ENCODE peak calls at places on chromosomes 2 and 18, in eight cellular contexts. One of them, this sample, is unnamed.

GRCh38 chr2:151357359-151357758 is at the start of gene TNFAIP6:
- DNase-seq in bronchial epithelial cell: peak
- DNase-seq in AG04450: peak
- DNase-seq in adrenal gland: no peak
- DNase-seq in lower lobe of right lung: no peak
- DNase-seq in endothelial cell: no peak
- DNase-seq in AG04449: peak
- DNase-seq in pancreas: no peak
- DNase-seq in this sample: no peak

GRCh38 chr2:188765522-188765921 is 208.7 kb upstream of the COL3A1 start:
- DNase-seq in bronchial epithelial cell: peak
- DNase-seq in AG04450: no peak
- DNase-seq in adrenal gland: no peak
- DNase-seq in lower lobe of right lung: no peak
- DNase-seq in endothelial cell: peak
- DNase-seq in AG04449: no peak
- DNase-seq in pancreas: no peak
- DNase-seq in this sample: peak

GRCh38 chr2:237060518-237061312 is 25.0 kb upstream of the COPS8 start:
- DNase-seq in bronchial epithelial cell: peak
- DNase-seq in AG04450: peak
- DNase-seq in adrenal gland: peak
- DNase-seq in lower lobe of right lung: no peak
- DNase-seq in endothelial cell: peak
- DNase-seq in AG04449: peak
- DNase-seq in pancreas: peak
- DNase-seq in this sample: peak

GRCh38 chr2:110888401-110888800 is 156.0 kb downstream of the ACOXL start:
- DNase-seq in bronchial epithelial cell: no peak
- DNase-seq in AG04450: no peak
- DNase-seq in adrenal gland: no peak
- DNase-seq in lower lobe of right lung: no peak
- DNase-seq in endothelial cell: no peak
- DNase-seq in AG04449: no peak
- DNase-seq in pancreas: no peak
- DNase-seq in this sample: no peak

GRCh38 chr2:37851428-37851827 is 73.7 kb upstream of the RMDN2 start:
- DNase-seq in bronchial epithelial cell: no peak
- DNase-seq in AG04450: no peak
- DNase-seq in adrenal gland: no peak
- DNase-seq in lower lobe of right lung: no peak
- DNase-seq in endothelial cell: no peak
- DNase-seq in AG04449: no peak
- DNase-seq in pancreas: no peak
- DNase-seq in this sample: no peak

GRCh38 chr2:210171309-210172218 is at the start of gene KANSL1L:
- DNase-seq in bronchial epithelial cell: peak
- DNase-seq in AG04450: peak
- DNase-seq in adrenal gland: peak
- DNase-seq in lower lobe of right lung: peak
- DNase-seq in endothelial cell: peak
- DNase-seq in AG04449: peak
- DNase-seq in pancreas: peak
- DNase-seq in this sample: peak

GRCh38 chr2:218301176-218301819 is 9.0 kb upstream of the TMBIM1 start:
- DNase-seq in bronchial epithelial cell: peak
- DNase-seq in AG04450: peak
- DNase-seq in adrenal gland: peak
- DNase-seq in lower lobe of right lung: peak
- DNase-seq in endothelial cell: peak
- DNase-seq in AG04449: no peak
- DNase-seq in pancreas: peak
- DNase-seq in this sample: peak

GRCh38 chr2:209476367-209477191 is 52.7 kb downstream of the MAP2 start:
- DNase-seq in bronchial epithelial cell: peak
- DNase-seq in AG04450: no peak
- DNase-seq in adrenal gland: no peak
- DNase-seq in lower lobe of right lung: no peak
- DNase-seq in endothelial cell: no peak
- DNase-seq in AG04449: no peak
- DNase-seq in pancreas: peak
- DNase-seq in this sample: no peak

GRCh38 chr18:7084766-7085080 is 32.9 kb downstream of the LAMA1 start:
- DNase-seq in bronchial epithelial cell: peak
- DNase-seq in AG04450: peak
- DNase-seq in adrenal gland: no peak
- DNase-seq in lower lobe of right lung: no peak
- DNase-seq in endothelial cell: no peak
- DNase-seq in AG04449: peak
- DNase-seq in pancreas: no peak
- DNase-seq in this sample: no peak

GRCh38 chr18:907880-908512 is 3.3 kb downstream of the ADCYAP1 start:
- DNase-seq in bronchial epithelial cell: no peak
- DNase-seq in AG04450: no peak
- DNase-seq in adrenal gland: no peak
- DNase-seq in lower lobe of right lung: peak
- DNase-seq in endothelial cell: peak
- DNase-seq in AG04449: no peak
- DNase-seq in pancreas: no peak
- DNase-seq in this sample: no peak

GRCh38 chr18:46158498-46158897 is 54.3 kb downstream of the HAUS1 start:
- DNase-seq in bronchial epithelial cell: peak
- DNase-seq in AG04450: no peak
- DNase-seq in adrenal gland: no peak
- DNase-seq in lower lobe of right lung: no peak
- DNase-seq in endothelial cell: no peak
- DNase-seq in AG04449: no peak
- DNase-seq in pancreas: no peak
- DNase-seq in this sample: no peak

GRCh38 chr2:23947350-23947749 is 7.1 kb downstream of the UBXN2A start:
- DNase-seq in bronchial epithelial cell: no peak
- DNase-seq in AG04450: no peak
- DNase-seq in adrenal gland: no peak
- DNase-seq in lower lobe of right lung: no peak
- DNase-seq in endothelial cell: no peak
- DNase-seq in AG04449: no peak
- DNase-seq in pancreas: no peak
- DNase-seq in this sample: no peak

GRCh38 chr18:55318864-55319516 is 269.0 kb downstream of the TCF4 start:
- DNase-seq in bronchial epithelial cell: no peak
- DNase-seq in AG04450: peak
- DNase-seq in adrenal gland: no peak
- DNase-seq in lower lobe of right lung: no peak
- DNase-seq in endothelial cell: no peak
- DNase-seq in AG04449: no peak
- DNase-seq in pancreas: no peak
- DNase-seq in this sample: no peak

GRCh38 chr18:55319517-55319905 is 268.5 kb downstream of the TCF4 start:
- DNase-seq in bronchial epithelial cell: no peak
- DNase-seq in AG04450: no peak
- DNase-seq in adrenal gland: no peak
- DNase-seq in lower lobe of right lung: no peak
- DNase-seq in endothelial cell: no peak
- DNase-seq in AG04449: no peak
- DNase-seq in pancreas: no peak
- DNase-seq in this sample: no peak

GRCh38 chr18:55316615-55317184 is 271.3 kb downstream of the TCF4 start:
- DNase-seq in bronchial epithelial cell: no peak
- DNase-seq in AG04450: no peak
- DNase-seq in adrenal gland: no peak
- DNase-seq in lower lobe of right lung: no peak
- DNase-seq in endothelial cell: no peak
- DNase-seq in AG04449: no peak
- DNase-seq in pancreas: no peak
- DNase-seq in this sample: no peak

GRCh38 chr18:55317832-55318231 is 270.2 kb downstream of the TCF4 start:
- DNase-seq in bronchial epithelial cell: no peak
- DNase-seq in AG04450: no peak
- DNase-seq in adrenal gland: no peak
- DNase-seq in lower lobe of right lung: no peak
- DNase-seq in endothelial cell: no peak
- DNase-seq in AG04449: no peak
- DNase-seq in pancreas: no peak
- DNase-seq in this sample: no peak

DNA sequence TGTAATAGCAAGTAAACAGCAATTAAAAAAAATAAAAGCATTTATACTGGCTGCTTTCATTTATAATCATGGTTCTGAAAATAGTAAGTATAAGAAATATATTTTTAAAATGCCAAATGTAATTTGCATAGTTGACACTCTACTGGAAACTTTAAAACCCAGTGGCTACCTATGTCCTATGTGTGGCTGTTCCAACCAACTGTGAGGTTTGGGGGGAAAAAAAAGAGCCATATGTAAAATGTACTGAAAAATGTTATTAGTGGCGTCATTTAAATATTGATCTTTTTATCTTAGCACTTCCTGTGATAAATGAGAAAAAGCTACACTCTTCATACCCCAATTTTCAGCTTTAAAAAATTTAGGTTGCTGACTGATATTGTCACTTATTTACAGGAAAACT is 270.7 kb downstream of the TCF4 start:
- DNase-seq in bronchial epithelial cell: no peak
- DNase-seq in AG04450: no peak
- DNase-seq in adrenal gland: no peak
- DNase-seq in lower lobe of right lung: no peak
- DNase-seq in endothelial cell: no peak
- DNase-seq in AG04449: no peak
- DNase-seq in pancreas: no peak
- DNase-seq in this sample: no peak
- TF ChIP-seq CTCF in bronchial epithelial cell: no peak
- TF ChIP-seq CTCF in AG04450: no peak
- TF ChIP-seq CTCF in adrenal gland: no peak
- TF ChIP-seq CTCF in lower lobe of right lung: no peak
- TF ChIP-seq CTCF in endothelial cell: no peak
- TF ChIP-seq CTCF in AG04449: no peak
- TF ChIP-seq CTCF in pancreas: no peak
- TF ChIP-seq CTCF in this sample: no peak

GRCh38 chr2:121839584-121839983 is 84.1 kb downstream of the TSN start:
- DNase-seq in bronchial epithelial cell: no peak
- DNase-seq in AG04450: no peak
- DNase-seq in adrenal gland: no peak
- DNase-seq in lower lobe of right lung: no peak
- DNase-seq in endothelial cell: no peak
- DNase-seq in AG04449: no peak
- DNase-seq in pancreas: no peak
- DNase-seq in this sample: no peak
- TF ChIP-seq CTCF in bronchial epithelial cell: no peak
- TF ChIP-seq CTCF in AG04450: no peak
- TF ChIP-seq CTCF in adrenal gland: no peak
- TF ChIP-seq CTCF in lower lobe of right lung: no peak
- TF ChIP-seq CTCF in endothelial cell: no peak
- TF ChIP-seq CTCF in AG04449: no peak
- TF ChIP-seq CTCF in pancreas: no peak
- TF ChIP-seq CTCF in this sample: no peak

DNA sequence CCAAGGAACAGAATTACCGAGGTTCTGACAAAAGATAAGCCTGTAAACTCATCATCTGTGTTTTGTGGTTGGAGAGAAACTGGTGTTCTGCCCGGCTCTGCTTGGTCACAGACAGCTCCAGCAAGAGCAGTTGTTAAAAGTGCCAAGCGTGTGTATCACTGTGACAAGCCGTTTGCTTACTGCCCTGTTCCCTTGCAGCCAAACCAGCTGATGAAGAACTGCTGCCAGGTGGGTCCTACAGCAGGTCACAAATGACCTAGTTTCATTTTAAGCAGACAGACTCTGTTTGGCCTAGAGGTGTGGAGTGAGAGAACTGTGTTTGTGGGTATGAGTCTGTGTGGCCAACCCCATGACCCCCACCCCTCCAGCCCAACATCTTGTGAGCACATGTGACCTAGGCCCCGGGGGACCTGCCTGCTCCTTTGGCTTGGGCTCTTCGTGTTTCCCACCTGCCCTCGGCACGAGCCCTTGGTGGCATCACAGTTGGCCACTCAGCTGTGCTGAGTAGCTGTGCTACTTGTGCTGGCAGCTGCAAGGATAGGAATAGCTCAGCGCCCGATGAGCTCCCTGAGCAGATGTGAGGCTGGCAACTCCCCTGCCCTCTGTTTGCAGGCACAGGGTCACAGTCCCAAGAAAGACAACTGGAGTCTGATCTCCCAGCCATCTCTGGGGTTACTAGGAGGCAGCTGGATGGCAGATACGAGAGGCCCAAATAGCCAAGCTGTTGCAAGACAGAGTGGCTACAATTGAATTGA is 9.7 kb downstream of the OXER1 start:
- DNase-seq in bronchial epithelial cell: no peak
- DNase-seq in AG04450: no peak
- DNase-seq in adrenal gland: no peak
- DNase-seq in lower lobe of right lung: no peak
- DNase-seq in endothelial cell: no peak
- DNase-seq in AG04449: no peak
- DNase-seq in pancreas: peak
- DNase-seq in this sample: no peak
- TF ChIP-seq CTCF in bronchial epithelial cell: no peak
- TF ChIP-seq CTCF in AG04450: no peak
- TF ChIP-seq CTCF in adrenal gland: no peak
- TF ChIP-seq CTCF in lower lobe of right lung: no peak
- TF ChIP-seq CTCF in endothelial cell: no peak
- TF ChIP-seq CTCF in AG04449: no peak
- TF ChIP-seq CTCF in pancreas: no peak
- TF ChIP-seq CTCF in this sample: no peak

GRCh38 chr2:45578056-45578843 is 32.8 kb downstream of the SRBD1 start:
- DNase-seq in bronchial epithelial cell: peak
- DNase-seq in AG04450: no peak
- DNase-seq in adrenal gland: no peak
- DNase-seq in lower lobe of right lung: peak
- DNase-seq in endothelial cell: peak
- DNase-seq in AG04449: no peak
- DNase-seq in pancreas: no peak
- DNase-seq in this sample: peak
- TF ChIP-seq CTCF in bronchial epithelial cell: no peak
- TF ChIP-seq CTCF in AG04450: peak
- TF ChIP-seq CTCF in adrenal gland: peak
- TF ChIP-seq CTCF in lower lobe of right lung: peak
- TF ChIP-seq CTCF in endothelial cell: peak
- TF ChIP-seq CTCF in AG04449: peak
- TF ChIP-seq CTCF in pancreas: no peak
- TF ChIP-seq CTCF in this sample: peak